ENCODE peak calls at places on chromosomes 2 and 18, in six cellular contexts. C is K562, I is HepG2, V is SK-N-SH, B is HL-60, A is GM12878. D is an unnamed sample.

GRCh38 chr2:164595031-164595430 is 26.3 kb downstream of the GRB14 start:
- DNase-seq in C (no peak), I (no peak), V (no peak), B (no peak), A (no peak), D (no peak)

GRCh38 chr2:3324404-3325281 is 53.0 kb downstream of the EIPR1 start:
- DNase-seq in C (no peak), I (peak; percentile 75), V (peak; percentile 52), B (no peak), A (no peak), D (no peak)

GRCh38 chr2:127545796-127546195 is 10.3 kb downstream of the MYO7B start:
- DNase-seq in C (no peak), I (no peak), V (no peak), B (no peak), A (no peak), D (no peak)

GRCh38 chr2:184162426-184162825 is 435.9 kb upstream of the ZNF804A start:
- DNase-seq in C (no peak), I (no peak), V (no peak), B (no peak), A (no peak), D (no peak)

GRCh38 chr18:4399929-4400328 is 55.2 kb downstream of the DLGAP1 start:
- DNase-seq in C (no peak), I (no peak), V (no peak), B (no peak), A (no peak), D (no peak)

GRCh38 chr18:27839141-27839540 is 337.8 kb downstream of the CDH2 start:
- DNase-seq in C (no peak), I (peak; percentile 15), V (no peak), B (no peak), A (no peak), D (no peak)

GRCh38 chr2:222000326-222000725 is 298.5 kb downstream of the PAX3 start:
- DNase-seq in C (no peak), I (no peak), V (no peak), B (no peak), A (no peak), D (no peak)

GRCh38 chr18:54284967-54285785 is 15.9 kb downstream of the POLI start:
- DNase-seq in C (peak; percentile 14), I (no peak), V (no peak), B (no peak), A (peak; percentile 97), D (no peak)

GRCh38 chr2:169462896-169463695 is 16.2 kb upstream of the BBS5 start:
- DNase-seq in C (no peak), I (no peak), V (no peak), B (no peak), A (no peak), D (no peak)

GRCh38 chr18:44453505-44453904 is 227.2 kb upstream of the SETBP1 start:
- DNase-seq in C (no peak), I (no peak), V (no peak), B (no peak), A (no peak), D (no peak)

GRCh38 chr2:133841905-133842304 is 273.6 kb upstream of the NCKAP5 start:
- DNase-seq in C (no peak), I (no peak), V (no peak), B (no peak), A (no peak), D (no peak)

GRCh38 chr2:16664052-16664731 is 1.4 kb downstream of the CYRIA start:
- DNase-seq in C (no peak), I (no peak), V (peak; percentile 77), B (peak; percentile 41), A (no peak), D (no peak)

GRCh38 chr2:207492461-207492860 is 37.3 kb upstream of the CREB1 start:
- DNase-seq in C (no peak), I (no peak), V (no peak), B (no peak), A (no peak), D (no peak)

GRCh38 chr18:59300676-59301285 is 17.7 kb downstream of the CPLX4 start:
- DNase-seq in C (no peak), I (no peak), V (no peak), B (no peak), A (no peak), D (no peak)

GRCh38 chr2:161136696-161137324 is 23.4 kb upstream of the TANK start:
- DNase-seq in C (peak; percentile 25), I (no peak), V (no peak), B (peak; percentile 25), A (peak; percentile 87), D (no peak)

GRCh38 chr2:218172808-218173207 is 6.0 kb upstream of the CXCR1 start:
- DNase-seq in C (no peak), I (no peak), V (no peak), B (no peak), A (no peak), D (no peak)

GRCh38 chr2:84919885-84920580 is 14.6 kb downstream of the TMSB10 start:
- DNase-seq in C (peak; percentile 81), I (peak; percentile 95), V (no peak), B (no peak), A (no peak), D (no peak)

GRCh38 chr2:74474899-74475298 is 2.4 kb upstream of the MRPL53 start:
- DNase-seq in C (peak; percentile 43), I (no peak), V (peak; percentile 37), B (no peak), A (no peak), D (peak; percentile 78)

GRCh38 chr2:158774663-158775062 is 20.5 kb upstream of the DAPL1 start:
- DNase-seq in C (no peak), I (no peak), V (no peak), B (no peak), A (no peak), D (no peak)

GRCh38 chr2:165837122-165837521 is 43.1 kb upstream of the GALNT3 start:
- DNase-seq in C (no peak), I (no peak), V (no peak), B (no peak), A (no peak), D (no peak)

GRCh38 chr18:10012526-10012925 is 98.7 kb downstream of the VAPA start:
- DNase-seq in C (no peak), I (no peak), V (no peak), B (no peak), A (no peak), D (no peak)

GRCh38 chr2:135004005-135004746 is 43.1 kb downstream of the MAP3K19 start:
- DNase-seq in C (peak; percentile 82), I (peak; percentile 54), V (peak; percentile 80), B (peak; percentile 38), A (peak; percentile 17), D (peak; percentile 50)

GRCh38 chr2:66489433-66489832 is 54.5 kb downstream of the MEIS1 start:
- DNase-seq in C (peak; percentile 35), I (no peak), V (no peak), B (no peak), A (no peak), D (no peak)

GRCh38 chr2:156329922-156330726 is 2.4 kb downstream of the NR4A2 start:
- DNase-seq in C (no peak), I (no peak), V (no peak), B (no peak), A (no peak), D (no peak)

DNA sequence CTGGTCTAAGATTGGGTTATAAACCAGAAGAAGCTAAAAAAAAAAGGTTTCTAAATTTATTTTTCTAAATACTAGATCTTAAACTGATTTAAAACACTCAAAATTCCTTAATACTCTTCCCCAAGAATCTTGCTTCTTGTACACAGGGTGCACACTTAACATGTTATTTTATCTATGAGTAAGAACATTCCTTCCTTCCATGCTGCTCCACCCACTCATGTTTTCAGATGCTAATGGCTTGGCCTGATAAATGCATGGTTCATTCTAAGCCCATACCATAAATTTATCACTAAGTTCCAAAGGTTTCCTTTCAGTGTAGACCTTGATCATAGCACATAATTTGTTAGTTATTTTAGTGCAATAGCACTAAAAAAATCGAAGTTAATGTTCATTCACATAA is 8.1 kb downstream of the FBXO48 start:
- DNase-seq in C (no peak), I (no peak), V (no peak), B (no peak), A (no peak), D (no peak)
- TF ChIP-seq GABPA in C (no peak), I (no peak), V (no peak), B (no peak), A (no peak), D (no peak)

GRCh38 chr18:60500960-60501359 is 128.4 kb upstream of the MC4R start:
- DNase-seq in C (no peak), I (no peak), V (no peak), B (no peak), A (no peak), D (no peak)

GRCh38 chr18:60503166-60503565 is 130.6 kb upstream of the MC4R start:
- DNase-seq in C (no peak), I (no peak), V (peak; percentile 29), B (no peak), A (no peak), D (no peak)

GRCh38 chr18:60499675-60500074 is 127.1 kb upstream of the MC4R start:
- DNase-seq in C (no peak), I (no peak), V (no peak), B (no peak), A (no peak), D (no peak)
- TF ChIP-seq GABPA in C (no peak), I (no peak), V (no peak), B (no peak), A (no peak), D (no peak)

DNA sequence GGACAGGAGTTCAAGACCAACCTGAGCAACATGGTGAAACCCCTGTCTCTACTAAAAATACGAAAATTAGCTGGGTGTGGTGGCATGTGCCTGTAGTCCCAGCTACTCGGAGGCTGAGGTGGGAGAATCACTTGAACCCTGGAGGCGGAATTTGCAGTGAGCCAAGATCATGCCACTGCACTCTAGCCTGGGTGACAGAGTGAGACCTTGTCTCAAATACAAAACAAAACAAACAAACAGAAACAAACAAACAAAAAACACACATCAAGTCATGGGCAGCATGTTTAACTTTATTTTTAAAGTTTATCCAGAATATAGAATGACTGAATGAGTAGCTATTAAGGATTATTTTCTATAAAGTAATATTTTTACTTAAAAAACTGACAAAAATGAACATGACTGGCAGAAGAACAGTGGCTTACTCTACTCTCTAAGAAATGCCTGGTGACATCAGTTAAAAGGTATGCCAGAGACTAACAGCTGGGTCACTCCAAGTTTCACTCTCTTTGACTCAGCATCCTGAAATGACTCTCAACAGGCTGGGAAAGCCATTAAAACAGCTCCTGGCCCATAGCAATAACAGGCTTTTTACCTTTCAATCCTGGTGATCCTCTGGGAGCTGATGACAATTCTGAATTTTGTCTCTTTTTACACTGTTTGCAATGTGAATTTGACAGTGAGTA is 281.6 kb upstream of the STON1 start:
- DNase-seq in C (peak; percentile 19), I (peak; percentile 77), V (no peak), B (no peak), A (peak; percentile 48), D (peak; percentile 15)
- TF ChIP-seq GABPA in C (no peak), I (no peak), V (no peak), B (no peak), A (peak; percentile 48), D (no peak)

GRCh38 chr2:240164586-240164985 is 24.1 kb upstream of the OTOS start:
- DNase-seq in C (no peak), I (no peak), V (no peak), B (no peak), A (no peak), D (no peak)

GRCh38 chr2:240165638-240166037 is 25.2 kb upstream of the OTOS start:
- DNase-seq in C (no peak), I (no peak), V (no peak), B (no peak), A (no peak), D (no peak)

GRCh38 chr2:240166191-240166590 is 25.7 kb upstream of the OTOS start:
- DNase-seq in C (no peak), I (no peak), V (no peak), B (no peak), A (no peak), D (no peak)

GRCh38 chr2:240163844-240164574 is 23.6 kb upstream of the OTOS start:
- DNase-seq in C (no peak), I (no peak), V (no peak), B (no peak), A (no peak), D (no peak)

GRCh38 chr2:240165034-240165433 is 24.6 kb upstream of the OTOS start:
- DNase-seq in C (no peak), I (no peak), V (no peak), B (no peak), A (no peak), D (no peak)
- TF ChIP-seq GABPA in C (no peak), I (no peak), V (no peak), B (no peak), A (no peak), D (no peak)

D was measured in H1.